ENCODE peak calls at places on chromosome 16, in five cellular contexts. One of them, this sample, is unnamed. For H3K27me3, the result is how much of the 10 kb centered on the place peaks cover.

GRCh38 chr16:53156516-53156915 is 101.7 kb downstream of the CHD9 start:
- DNase-seq in cardiac muscle cell: no peak
- DNase-seq in esophagus muscularis mucosa: no peak
- DNase-seq in body of pancreas: no peak
- DNase-seq in CD4-positive, alpha-beta T cell: no peak
- DNase-seq in this sample: no peak

GRCh38 chr16:27642753-27643152 is 92.8 kb downstream of the KATNIP start:
- DNase-seq in cardiac muscle cell: peak
- DNase-seq in esophagus muscularis mucosa: no peak
- DNase-seq in CD4-positive, alpha-beta T cell: no peak
- DNase-seq in body of pancreas: no peak
- DNase-seq in this sample: no peak

GRCh38 chr16:57245472-57246113 is 534 bp downstream of the ARL2BP start:
- DNase-seq in body of pancreas: peak
- DNase-seq in esophagus muscularis mucosa: no peak
- DNase-seq in cardiac muscle cell: no peak
- DNase-seq in CD4-positive, alpha-beta T cell: no peak
- DNase-seq in this sample: no peak

GRCh38 chr16:54933281-54934150 is 2.9 kb downstream of the IRX5 start:
- DNase-seq in esophagus muscularis mucosa: no peak
- DNase-seq in cardiac muscle cell: no peak
- DNase-seq in CD4-positive, alpha-beta T cell: no peak
- DNase-seq in body of pancreas: no peak
- DNase-seq in this sample: no peak

GRCh38 chr16:50821586-50821985 is 79.7 kb downstream of the CYLD start:
- DNase-seq in esophagus muscularis mucosa: no peak
- DNase-seq in body of pancreas: no peak
- DNase-seq in cardiac muscle cell: no peak
- DNase-seq in CD4-positive, alpha-beta T cell: no peak
- DNase-seq in this sample: no peak

GRCh38 chr16:47260496-47260895 is 116.8 kb upstream of the NETO2 start:
- DNase-seq in cardiac muscle cell: no peak
- DNase-seq in body of pancreas: no peak
- DNase-seq in esophagus muscularis mucosa: no peak
- DNase-seq in CD4-positive, alpha-beta T cell: no peak
- DNase-seq in this sample: no peak

GRCh38 chr16:2317231-2318020 is 23.1 kb downstream of the ABCA3 start:
- DNase-seq in esophagus muscularis mucosa: no peak
- DNase-seq in cardiac muscle cell: no peak
- DNase-seq in CD4-positive, alpha-beta T cell: no peak
- DNase-seq in body of pancreas: no peak
- DNase-seq in this sample: no peak

GRCh38 chr16:5756969-5757368 is 659.4 kb upstream of the EEF2KMT start:
- DNase-seq in CD4-positive, alpha-beta T cell: no peak
- DNase-seq in cardiac muscle cell: no peak
- DNase-seq in body of pancreas: no peak
- DNase-seq in esophagus muscularis mucosa: no peak
- DNase-seq in this sample: no peak

GRCh38 chr16:345686-346231 is 6.8 kb downstream of the AXIN1 start:
- DNase-seq in cardiac muscle cell: no peak
- DNase-seq in body of pancreas: no peak
- DNase-seq in CD4-positive, alpha-beta T cell: no peak
- DNase-seq in esophagus muscularis mucosa: no peak
- DNase-seq in this sample: no peak

GRCh38 chr16:50012182-50012581 is 12.8 kb upstream of the CNEP1R1 start:
- DNase-seq in esophagus muscularis mucosa: no peak
- DNase-seq in cardiac muscle cell: no peak
- DNase-seq in CD4-positive, alpha-beta T cell: no peak
- DNase-seq in body of pancreas: no peak
- DNase-seq in this sample: no peak

GRCh38 chr16:6891486-6891885 is 441.2 kb upstream of the RBFOX1 start:
- DNase-seq in body of pancreas: no peak
- DNase-seq in cardiac muscle cell: no peak
- DNase-seq in CD4-positive, alpha-beta T cell: no peak
- DNase-seq in esophagus muscularis mucosa: peak
- DNase-seq in this sample: no peak

GRCh38 chr16:19884611-19885455 is at the start of gene GPRC5B:
- DNase-seq in esophagus muscularis mucosa: no peak
- DNase-seq in CD4-positive, alpha-beta T cell: peak
- DNase-seq in body of pancreas: peak
- DNase-seq in cardiac muscle cell: peak
- DNase-seq in this sample: peak

GRCh38 chr16:82810077-82810476 is 183.3 kb downstream of the CDH13 start:
- DNase-seq in CD4-positive, alpha-beta T cell: no peak
- DNase-seq in esophagus muscularis mucosa: no peak
- DNase-seq in body of pancreas: no peak
- DNase-seq in cardiac muscle cell: no peak
- DNase-seq in this sample: no peak

DNA sequence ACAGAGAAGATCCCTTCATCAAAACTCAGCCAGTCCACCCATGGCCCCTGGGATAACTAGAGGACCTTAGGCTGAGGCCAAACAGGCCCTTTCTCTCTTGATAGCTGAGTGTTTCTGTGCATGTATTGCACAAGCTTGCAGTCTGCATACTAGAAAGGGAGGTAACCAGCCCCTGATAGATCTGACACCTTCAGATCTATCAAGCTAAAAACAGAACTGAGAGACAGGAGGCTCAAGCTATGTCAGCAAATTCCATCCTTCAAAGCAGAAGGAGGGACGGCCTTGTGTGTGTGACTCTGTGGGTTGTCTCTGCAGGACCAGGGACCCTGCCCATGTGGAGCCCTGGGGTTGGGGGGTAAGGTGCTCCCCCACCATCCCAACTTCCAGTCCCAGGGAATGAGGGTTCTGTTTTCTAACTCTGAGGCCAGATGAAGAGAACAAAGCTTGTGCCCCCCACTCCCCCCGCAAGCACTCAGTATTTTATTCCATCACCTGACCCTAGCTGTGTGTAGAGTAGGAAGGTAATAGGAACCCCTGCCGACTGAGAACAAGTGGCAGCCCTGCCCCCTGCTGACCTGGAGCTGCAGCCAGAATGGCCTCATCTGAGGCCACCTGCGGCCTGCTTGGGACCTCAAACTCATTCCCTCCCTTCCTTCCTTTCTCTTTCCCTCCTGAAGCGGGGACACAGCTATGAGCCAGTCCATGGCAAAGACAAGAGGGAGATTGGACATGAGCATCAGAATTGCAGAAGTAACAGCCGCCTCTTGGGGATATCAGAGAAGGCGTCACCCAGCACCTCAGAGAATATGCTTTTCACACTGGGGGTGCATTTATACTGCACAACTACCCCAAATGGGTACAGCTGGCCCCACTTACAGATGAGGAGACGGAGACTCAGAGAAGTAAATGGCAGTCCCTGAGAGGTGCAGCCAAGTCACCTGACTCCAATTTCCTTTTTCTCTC is 63.7 kb downstream of the SMPD3 start:
- DNase-seq in CD4-positive, alpha-beta T cell: no peak
- DNase-seq in cardiac muscle cell: no peak
- DNase-seq in body of pancreas: no peak
- DNase-seq in esophagus muscularis mucosa: no peak
- DNase-seq in this sample: no peak
- TF ChIP-seq CTCF in CD4-positive, alpha-beta T cell: no peak
- TF ChIP-seq CTCF in cardiac muscle cell: no peak
- TF ChIP-seq CTCF in body of pancreas: no peak
- TF ChIP-seq CTCF in esophagus muscularis mucosa: no peak
- TF ChIP-seq CTCF in this sample: no peak

DNA sequence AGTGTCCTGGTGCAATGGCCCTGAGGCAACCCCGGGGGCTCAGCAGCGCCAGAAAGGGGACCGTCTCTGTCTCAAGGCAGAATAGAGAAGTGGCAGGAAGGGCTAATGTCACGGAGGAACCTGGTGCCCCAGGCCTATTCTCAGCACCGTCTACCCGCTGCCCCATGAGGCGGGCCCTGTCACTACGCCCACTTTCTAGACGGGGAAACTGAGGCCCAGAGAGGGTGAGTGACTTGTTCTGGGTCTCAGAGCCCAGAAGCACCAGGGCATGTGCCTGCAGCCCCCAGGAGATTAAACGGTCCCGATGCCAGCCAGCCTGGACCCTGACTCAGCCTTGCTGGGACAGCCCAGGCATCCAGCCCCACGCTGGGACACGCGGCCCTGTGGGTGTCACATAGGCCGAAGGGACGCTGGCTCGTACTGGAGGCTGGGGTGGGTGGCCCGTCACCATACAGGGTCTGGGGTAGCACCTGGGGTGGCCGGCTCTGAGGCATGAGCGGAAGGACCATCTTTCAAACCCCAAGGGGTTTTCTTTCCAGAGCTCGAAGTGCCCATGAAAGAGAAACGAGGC is 40.2 kb upstream of the PABPN1L start:
- DNase-seq in esophagus muscularis mucosa: no peak
- DNase-seq in cardiac muscle cell: no peak
- DNase-seq in body of pancreas: no peak
- DNase-seq in CD4-positive, alpha-beta T cell: no peak
- DNase-seq in this sample: no peak
- H3K27me3 ChIP-seq in esophagus muscularis mucosa: half or more
- H3K27me3 ChIP-seq in cardiac muscle cell: under half
- H3K27me3 ChIP-seq in body of pancreas: under half
- H3K27me3 ChIP-seq in CD4-positive, alpha-beta T cell: under half
- H3K27me3 ChIP-seq in this sample: under half

DNA sequence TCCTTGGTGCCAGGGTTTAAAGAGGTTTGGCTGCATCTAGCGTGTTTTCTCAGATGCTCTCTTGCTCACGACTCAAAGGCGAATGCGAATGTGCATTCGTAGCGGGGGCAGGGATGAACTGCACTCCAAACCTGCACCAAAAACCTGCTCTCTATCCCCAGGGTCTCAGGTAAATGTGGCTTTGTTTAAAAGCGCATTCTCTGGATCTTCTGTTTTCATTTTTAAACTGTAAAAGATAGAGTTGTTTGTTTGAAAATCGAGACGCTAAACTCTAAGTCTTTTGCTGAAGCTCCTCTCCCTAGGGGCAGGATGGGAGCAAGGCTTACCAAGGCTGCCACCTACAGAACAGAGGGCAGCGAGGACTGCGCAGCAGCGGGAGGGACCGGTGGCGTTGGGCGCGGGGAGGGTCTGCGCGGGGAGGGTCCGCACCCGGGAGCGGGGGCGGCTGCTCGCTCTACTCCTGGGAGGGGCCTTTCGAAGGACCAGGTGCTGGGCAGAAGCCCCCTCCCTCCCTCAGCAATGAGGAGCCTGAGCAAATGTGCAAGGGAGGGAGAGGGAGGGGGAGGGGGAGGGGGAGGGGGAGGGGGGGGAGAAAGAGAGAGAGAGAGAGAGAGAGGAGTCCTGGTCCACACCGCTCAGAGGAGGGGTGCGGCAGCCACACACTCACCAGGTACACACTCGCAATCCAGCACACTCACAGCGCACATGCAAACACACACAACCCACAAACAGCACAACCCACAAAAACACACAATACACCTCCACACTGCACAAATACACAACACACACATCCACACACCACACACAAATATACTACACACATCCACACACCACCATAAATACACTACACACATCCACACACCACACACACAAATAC is 142.8 kb downstream of the GRIN2A start:
- DNase-seq in body of pancreas: peak
- DNase-seq in cardiac muscle cell: peak
- DNase-seq in esophagus muscularis mucosa: no peak
- DNase-seq in CD4-positive, alpha-beta T cell: no peak
- DNase-seq in this sample: peak
- H3K27ac ChIP-seq in body of pancreas: no peak
- H3K27ac ChIP-seq in cardiac muscle cell: no peak
- H3K27ac ChIP-seq in esophagus muscularis mucosa: peak
- H3K27ac ChIP-seq in CD4-positive, alpha-beta T cell: no peak
- H3K27ac ChIP-seq in this sample: peak

DNA sequence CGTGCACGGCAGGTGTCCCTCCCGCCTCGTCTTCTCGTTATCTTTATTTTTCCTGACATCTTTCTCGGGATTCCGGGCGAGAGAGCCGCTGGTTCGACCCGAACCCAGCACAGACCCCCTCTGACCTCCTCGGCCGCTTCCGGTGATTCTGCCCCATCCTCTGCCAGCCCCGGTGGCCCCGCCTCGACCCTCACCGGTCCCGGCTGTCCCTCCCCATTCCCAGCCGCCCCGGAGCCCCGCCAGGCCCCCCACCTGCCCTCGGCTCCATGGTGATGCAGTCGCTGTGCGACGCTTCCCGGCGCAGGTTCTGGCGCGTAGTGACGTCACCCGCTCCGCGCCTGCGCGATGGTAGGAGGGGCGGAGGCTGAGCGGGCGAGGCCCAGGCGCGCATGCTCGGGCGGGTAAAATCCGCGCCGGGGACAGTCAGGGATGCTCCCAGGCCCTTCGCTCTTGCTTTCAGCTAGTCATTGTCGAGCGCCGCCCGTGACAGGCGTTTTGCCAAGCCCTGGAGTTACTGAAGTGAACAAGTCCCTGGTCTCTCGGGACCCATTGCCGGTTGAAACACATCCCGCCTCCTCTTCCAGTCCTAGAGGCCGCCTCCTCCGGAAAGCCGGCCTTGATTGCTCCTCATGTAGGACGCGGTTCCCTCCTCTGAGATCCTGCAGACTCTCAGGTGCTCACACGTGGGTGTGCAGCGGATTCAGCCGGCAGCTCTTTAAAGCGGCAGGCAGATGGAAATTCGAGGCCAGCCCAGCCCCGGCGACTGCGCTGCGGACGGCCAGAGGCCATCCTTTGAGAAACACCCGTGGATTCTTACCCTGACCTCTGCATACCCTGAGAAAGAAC is at the start of gene MTHFSD:
- DNase-seq in CD4-positive, alpha-beta T cell: peak
- DNase-seq in body of pancreas: peak
- DNase-seq in cardiac muscle cell: peak
- DNase-seq in esophagus muscularis mucosa: peak
- DNase-seq in this sample: peak
- TF ChIP-seq CTCF in CD4-positive, alpha-beta T cell: no peak
- TF ChIP-seq CTCF in body of pancreas: no peak
- TF ChIP-seq CTCF in cardiac muscle cell: no peak
- TF ChIP-seq CTCF in esophagus muscularis mucosa: no peak
- TF ChIP-seq CTCF in this sample: peak

GRCh38 chr16:86921289-86921688 is 342.9 kb downstream of the FOXL1 start:
- DNase-seq in CD4-positive, alpha-beta T cell: no peak
- DNase-seq in body of pancreas: no peak
- DNase-seq in cardiac muscle cell: no peak
- DNase-seq in esophagus muscularis mucosa: no peak
- DNase-seq in this sample: no peak
- H3K27me3 ChIP-seq in CD4-positive, alpha-beta T cell: under half
- H3K27me3 ChIP-seq in body of pancreas: under half
- H3K27me3 ChIP-seq in cardiac muscle cell: under half
- H3K27me3 ChIP-seq in esophagus muscularis mucosa: half or more
- H3K27me3 ChIP-seq in this sample: under half